ENCODE peak calls at places on chromosome 5, in eight cellular contexts. One of them, this sample, is unnamed.

GRCh38 chr5:172766287-172767104 is 4.5 kb downstream of the DUSP1 start:
- DNase-seq in H4: no peak
- DNase-seq in epithelial cell of esophagus: peak; percentile 89
- DNase-seq in stimulated activated CD8-positive, alpha-beta memory T cell treated with anti-CD3 and anti-CD28 coated beads, Interleukin-15, amount 100 ng/mL, for 4 hours: no peak
- DNase-seq in hypothalamus: peak; percentile 71
- DNase-seq in breast epithelium: peak; percentile 82
- DNase-seq in CD4-positive, CD25-positive, alpha-beta regulatory T cell: peak; percentile 54
- DNase-seq in lung microvascular endothelial cell: peak; percentile 92
- DNase-seq in this sample: peak; percentile 78

GRCh38 chr5:75050415-75050814 is 1.9 kb downstream of the GCNT4 start:
- DNase-seq in CD4-positive, CD25-positive, alpha-beta regulatory T cell: no peak
- DNase-seq in breast epithelium: no peak
- DNase-seq in hypothalamus: no peak
- DNase-seq in lung microvascular endothelial cell: no peak
- DNase-seq in H4: peak; percentile 48
- DNase-seq in epithelial cell of esophagus: peak; percentile 26
- DNase-seq in stimulated activated CD8-positive, alpha-beta memory T cell treated with anti-CD3 and anti-CD28 coated beads, Interleukin-15, amount 100 ng/mL, for 4 hours: no peak
- DNase-seq in this sample: no peak

GRCh38 chr5:124651663-124652513 is 94.6 kb downstream of the ZNF608 start:
- DNase-seq in CD4-positive, CD25-positive, alpha-beta regulatory T cell: no peak
- DNase-seq in lung microvascular endothelial cell: peak; percentile 90
- DNase-seq in epithelial cell of esophagus: peak; percentile 78
- DNase-seq in stimulated activated CD8-positive, alpha-beta memory T cell treated with anti-CD3 and anti-CD28 coated beads, Interleukin-15, amount 100 ng/mL, for 4 hours: no peak
- DNase-seq in H4: peak; percentile 73
- DNase-seq in hypothalamus: peak; percentile 79
- DNase-seq in breast epithelium: peak; percentile 71
- DNase-seq in this sample: peak; percentile 72

GRCh38 chr5:132064738-132065331 is 4.4 kb downstream of the IL3 start:
- DNase-seq in epithelial cell of esophagus: peak; percentile 73
- DNase-seq in CD4-positive, CD25-positive, alpha-beta regulatory T cell: peak; percentile 63
- DNase-seq in hypothalamus: peak; percentile 59
- DNase-seq in stimulated activated CD8-positive, alpha-beta memory T cell treated with anti-CD3 and anti-CD28 coated beads, Interleukin-15, amount 100 ng/mL, for 4 hours: peak; percentile 37
- DNase-seq in breast epithelium: peak; percentile 71
- DNase-seq in H4: peak; percentile 72
- DNase-seq in lung microvascular endothelial cell: peak; percentile 75
- DNase-seq in this sample: peak; percentile 24

GRCh38 chr5:114857951-114858401 is 311.7 kb downstream of the TRIM36 start:
- DNase-seq in lung microvascular endothelial cell: no peak
- DNase-seq in hypothalamus: peak; percentile 7
- DNase-seq in CD4-positive, CD25-positive, alpha-beta regulatory T cell: no peak
- DNase-seq in breast epithelium: no peak
- DNase-seq in stimulated activated CD8-positive, alpha-beta memory T cell treated with anti-CD3 and anti-CD28 coated beads, Interleukin-15, amount 100 ng/mL, for 4 hours: no peak
- DNase-seq in epithelial cell of esophagus: peak; percentile 1
- DNase-seq in H4: peak; percentile 93
- DNase-seq in this sample: no peak

GRCh38 chr5:112867411-112867810 is 6.3 kb downstream of the SRP19 start:
- DNase-seq in stimulated activated CD8-positive, alpha-beta memory T cell treated with anti-CD3 and anti-CD28 coated beads, Interleukin-15, amount 100 ng/mL, for 4 hours: no peak
- DNase-seq in CD4-positive, CD25-positive, alpha-beta regulatory T cell: no peak
- DNase-seq in lung microvascular endothelial cell: no peak
- DNase-seq in H4: no peak
- DNase-seq in epithelial cell of esophagus: no peak
- DNase-seq in breast epithelium: no peak
- DNase-seq in hypothalamus: no peak
- DNase-seq in this sample: no peak

GRCh38 chr5:132446621-132447020 is 44.0 kb downstream of the IRF1 start:
- DNase-seq in H4: peak; percentile 61
- DNase-seq in stimulated activated CD8-positive, alpha-beta memory T cell treated with anti-CD3 and anti-CD28 coated beads, Interleukin-15, amount 100 ng/mL, for 4 hours: no peak
- DNase-seq in breast epithelium: no peak
- DNase-seq in CD4-positive, CD25-positive, alpha-beta regulatory T cell: no peak
- DNase-seq in hypothalamus: peak; percentile 53
- DNase-seq in lung microvascular endothelial cell: peak; percentile 66
- DNase-seq in epithelial cell of esophagus: no peak
- DNase-seq in this sample: no peak

GRCh38 chr5:9121597-9121996 is 424.3 kb downstream of the SEMA5A start:
- DNase-seq in hypothalamus: no peak
- DNase-seq in H4: no peak
- DNase-seq in breast epithelium: no peak
- DNase-seq in CD4-positive, CD25-positive, alpha-beta regulatory T cell: no peak
- DNase-seq in lung microvascular endothelial cell: no peak
- DNase-seq in stimulated activated CD8-positive, alpha-beta memory T cell treated with anti-CD3 and anti-CD28 coated beads, Interleukin-15, amount 100 ng/mL, for 4 hours: no peak
- DNase-seq in epithelial cell of esophagus: no peak
- DNase-seq in this sample: no peak

GRCh38 chr5:35773936-35774335 is 82.8 kb upstream of the IL7R start:
- DNase-seq in CD4-positive, CD25-positive, alpha-beta regulatory T cell: no peak
- DNase-seq in lung microvascular endothelial cell: peak; percentile 17
- DNase-seq in H4: no peak
- DNase-seq in epithelial cell of esophagus: peak; percentile 63
- DNase-seq in stimulated activated CD8-positive, alpha-beta memory T cell treated with anti-CD3 and anti-CD28 coated beads, Interleukin-15, amount 100 ng/mL, for 4 hours: no peak
- DNase-seq in hypothalamus: no peak
- DNase-seq in breast epithelium: no peak
- DNase-seq in this sample: no peak

GRCh38 chr5:17180957-17181723 is 36.3 kb upstream of the BASP1 start:
- DNase-seq in H4: peak; percentile 81
- DNase-seq in lung microvascular endothelial cell: peak; percentile 91
- DNase-seq in breast epithelium: no peak
- DNase-seq in hypothalamus: no peak
- DNase-seq in stimulated activated CD8-positive, alpha-beta memory T cell treated with anti-CD3 and anti-CD28 coated beads, Interleukin-15, amount 100 ng/mL, for 4 hours: no peak
- DNase-seq in epithelial cell of esophagus: peak; percentile 97
- DNase-seq in CD4-positive, CD25-positive, alpha-beta regulatory T cell: no peak
- DNase-seq in this sample: no peak

GRCh38 chr5:1360861-1361260 is 16.0 kb upstream of the CLPTM1L start:
- DNase-seq in epithelial cell of esophagus: no peak
- DNase-seq in breast epithelium: no peak
- DNase-seq in stimulated activated CD8-positive, alpha-beta memory T cell treated with anti-CD3 and anti-CD28 coated beads, Interleukin-15, amount 100 ng/mL, for 4 hours: no peak
- DNase-seq in CD4-positive, CD25-positive, alpha-beta regulatory T cell: no peak
- DNase-seq in hypothalamus: no peak
- DNase-seq in H4: no peak
- DNase-seq in lung microvascular endothelial cell: no peak
- DNase-seq in this sample: no peak

GRCh38 chr5:65142511-65143011 is 339.2 kb downstream of the ADAMTS6 start:
- DNase-seq in lung microvascular endothelial cell: peak; percentile 71
- DNase-seq in H4: no peak
- DNase-seq in breast epithelium: no peak
- DNase-seq in CD4-positive, CD25-positive, alpha-beta regulatory T cell: no peak
- DNase-seq in stimulated activated CD8-positive, alpha-beta memory T cell treated with anti-CD3 and anti-CD28 coated beads, Interleukin-15, amount 100 ng/mL, for 4 hours: no peak
- DNase-seq in hypothalamus: no peak
- DNase-seq in epithelial cell of esophagus: peak; percentile 17
- DNase-seq in this sample: peak; percentile 20

GRCh38 chr5:160324885-160325284 is 12.5 kb upstream of the CCNJL start:
- DNase-seq in CD4-positive, CD25-positive, alpha-beta regulatory T cell: no peak
- DNase-seq in hypothalamus: no peak
- DNase-seq in breast epithelium: no peak
- DNase-seq in lung microvascular endothelial cell: no peak
- DNase-seq in H4: no peak
- DNase-seq in epithelial cell of esophagus: no peak
- DNase-seq in stimulated activated CD8-positive, alpha-beta memory T cell treated with anti-CD3 and anti-CD28 coated beads, Interleukin-15, amount 100 ng/mL, for 4 hours: no peak
- DNase-seq in this sample: no peak

GRCh38 chr5:68839019-68839552 is 254.7 kb upstream of the SLC30A5 start:
- DNase-seq in CD4-positive, CD25-positive, alpha-beta regulatory T cell: no peak
- DNase-seq in breast epithelium: no peak
- DNase-seq in lung microvascular endothelial cell: no peak
- DNase-seq in stimulated activated CD8-positive, alpha-beta memory T cell treated with anti-CD3 and anti-CD28 coated beads, Interleukin-15, amount 100 ng/mL, for 4 hours: no peak
- DNase-seq in epithelial cell of esophagus: peak; percentile 76
- DNase-seq in H4: no peak
- DNase-seq in hypothalamus: no peak
- DNase-seq in this sample: no peak

GRCh38 chr5:61625682-61626620 is 293.9 kb downstream of the ZSWIM6 start:
- DNase-seq in breast epithelium: peak; percentile 66
- DNase-seq in epithelial cell of esophagus: peak; percentile 44
- DNase-seq in hypothalamus: peak; percentile 81
- DNase-seq in CD4-positive, CD25-positive, alpha-beta regulatory T cell: no peak
- DNase-seq in lung microvascular endothelial cell: peak; percentile 42
- DNase-seq in stimulated activated CD8-positive, alpha-beta memory T cell treated with anti-CD3 and anti-CD28 coated beads, Interleukin-15, amount 100 ng/mL, for 4 hours: peak; percentile 5
- DNase-seq in H4: no peak
- DNase-seq in this sample: no peak

GRCh38 chr5:56128166-56128565 is 105.0 kb downstream of the ANKRD55 start:
- DNase-seq in H4: no peak
- DNase-seq in CD4-positive, CD25-positive, alpha-beta regulatory T cell: no peak
- DNase-seq in epithelial cell of esophagus: no peak
- DNase-seq in lung microvascular endothelial cell: peak; percentile 36
- DNase-seq in hypothalamus: no peak
- DNase-seq in stimulated activated CD8-positive, alpha-beta memory T cell treated with anti-CD3 and anti-CD28 coated beads, Interleukin-15, amount 100 ng/mL, for 4 hours: no peak
- DNase-seq in breast epithelium: no peak
- DNase-seq in this sample: no peak

GRCh38 chr5:18465833-18466681 is 831.8 kb downstream of the TAF11L14 start:
- DNase-seq in breast epithelium: no peak
- DNase-seq in CD4-positive, CD25-positive, alpha-beta regulatory T cell: no peak
- DNase-seq in H4: peak; percentile 81
- DNase-seq in lung microvascular endothelial cell: peak; percentile 46
- DNase-seq in hypothalamus: peak; percentile 69
- DNase-seq in stimulated activated CD8-positive, alpha-beta memory T cell treated with anti-CD3 and anti-CD28 coated beads, Interleukin-15, amount 100 ng/mL, for 4 hours: no peak
- DNase-seq in epithelial cell of esophagus: peak; percentile 75
- DNase-seq in this sample: no peak

GRCh38 chr5:109688999-109689739 is 558 bp upstream of the MAN2A1 start:
- DNase-seq in stimulated activated CD8-positive, alpha-beta memory T cell treated with anti-CD3 and anti-CD28 coated beads, Interleukin-15, amount 100 ng/mL, for 4 hours: peak; percentile 58
- DNase-seq in hypothalamus: peak; percentile 81
- DNase-seq in breast epithelium: peak; percentile 79
- DNase-seq in CD4-positive, CD25-positive, alpha-beta regulatory T cell: peak; percentile 81
- DNase-seq in epithelial cell of esophagus: peak; percentile 92
- DNase-seq in H4: peak; percentile 83
- DNase-seq in lung microvascular endothelial cell: peak; percentile 92
- DNase-seq in this sample: peak; percentile 63

GRCh38 chr5:126054593-126055347 is 368.4 kb upstream of the GRAMD2B start:
- DNase-seq in CD4-positive, CD25-positive, alpha-beta regulatory T cell: no peak
- DNase-seq in breast epithelium: no peak
- DNase-seq in lung microvascular endothelial cell: no peak
- DNase-seq in hypothalamus: no peak
- DNase-seq in epithelial cell of esophagus: no peak
- DNase-seq in H4: no peak
- DNase-seq in stimulated activated CD8-positive, alpha-beta memory T cell treated with anti-CD3 and anti-CD28 coated beads, Interleukin-15, amount 100 ng/mL, for 4 hours: no peak
- DNase-seq in this sample: no peak

GRCh38 chr5:35246928-35247644 is 16.8 kb upstream of the PRLR start:
- DNase-seq in breast epithelium: no peak
- DNase-seq in H4: peak; percentile 50
- DNase-seq in stimulated activated CD8-positive, alpha-beta memory T cell treated with anti-CD3 and anti-CD28 coated beads, Interleukin-15, amount 100 ng/mL, for 4 hours: no peak
- DNase-seq in hypothalamus: peak; percentile 53
- DNase-seq in CD4-positive, CD25-positive, alpha-beta regulatory T cell: no peak
- DNase-seq in lung microvascular endothelial cell: peak; percentile 13
- DNase-seq in epithelial cell of esophagus: no peak
- DNase-seq in this sample: no peak

GRCh38 chr5:89450149-89450538 is 567.2 kb upstream of the MEF2C start:
- DNase-seq in breast epithelium: no peak
- DNase-seq in hypothalamus: no peak
- DNase-seq in stimulated activated CD8-positive, alpha-beta memory T cell treated with anti-CD3 and anti-CD28 coated beads, Interleukin-15, amount 100 ng/mL, for 4 hours: no peak
- DNase-seq in CD4-positive, CD25-positive, alpha-beta regulatory T cell: no peak
- DNase-seq in H4: no peak
- DNase-seq in epithelial cell of esophagus: no peak
- DNase-seq in lung microvascular endothelial cell: no peak
- DNase-seq in this sample: no peak

GRCh38 chr5:16489322-16489791 is 23.8 kb upstream of the ZNF622 start:
- DNase-seq in breast epithelium: no peak
- DNase-seq in lung microvascular endothelial cell: peak; percentile 61
- DNase-seq in epithelial cell of esophagus: peak; percentile 62
- DNase-seq in H4: peak; percentile 27
- DNase-seq in CD4-positive, CD25-positive, alpha-beta regulatory T cell: peak; percentile 30
- DNase-seq in stimulated activated CD8-positive, alpha-beta memory T cell treated with anti-CD3 and anti-CD28 coated beads, Interleukin-15, amount 100 ng/mL, for 4 hours: no peak
- DNase-seq in hypothalamus: no peak
- DNase-seq in this sample: no peak

GRCh38 chr5:75446068-75446467 is 65.4 kb downstream of the CERT1 start:
- DNase-seq in CD4-positive, CD25-positive, alpha-beta regulatory T cell: no peak
- DNase-seq in lung microvascular endothelial cell: no peak
- DNase-seq in epithelial cell of esophagus: no peak
- DNase-seq in stimulated activated CD8-positive, alpha-beta memory T cell treated with anti-CD3 and anti-CD28 coated beads, Interleukin-15, amount 100 ng/mL, for 4 hours: no peak
- DNase-seq in hypothalamus: no peak
- DNase-seq in breast epithelium: no peak
- DNase-seq in H4: no peak
- DNase-seq in this sample: no peak

GRCh38 chr5:40150896-40151295 is 528.8 kb upstream of the PTGER4 start:
- DNase-seq in lung microvascular endothelial cell: no peak
- DNase-seq in stimulated activated CD8-positive, alpha-beta memory T cell treated with anti-CD3 and anti-CD28 coated beads, Interleukin-15, amount 100 ng/mL, for 4 hours: no peak
- DNase-seq in hypothalamus: no peak
- DNase-seq in breast epithelium: no peak
- DNase-seq in H4: no peak
- DNase-seq in CD4-positive, CD25-positive, alpha-beta regulatory T cell: no peak
- DNase-seq in epithelial cell of esophagus: no peak
- DNase-seq in this sample: no peak

GRCh38 chr5:200985-201384 is 9.7 kb downstream of the LRRC14B start:
- DNase-seq in CD4-positive, CD25-positive, alpha-beta regulatory T cell: no peak
- DNase-seq in hypothalamus: no peak
- DNase-seq in breast epithelium: no peak
- DNase-seq in stimulated activated CD8-positive, alpha-beta memory T cell treated with anti-CD3 and anti-CD28 coated beads, Interleukin-15, amount 100 ng/mL, for 4 hours: no peak
- DNase-seq in H4: no peak
- DNase-seq in epithelial cell of esophagus: no peak
- DNase-seq in lung microvascular endothelial cell: no peak
- DNase-seq in this sample: no peak

GRCh38 chr5:119991645-119992044 is 362.3 kb downstream of the FAM170A start:
- DNase-seq in hypothalamus: no peak
- DNase-seq in breast epithelium: no peak
- DNase-seq in epithelial cell of esophagus: no peak
- DNase-seq in stimulated activated CD8-positive, alpha-beta memory T cell treated with anti-CD3 and anti-CD28 coated beads, Interleukin-15, amount 100 ng/mL, for 4 hours: no peak
- DNase-seq in H4: no peak
- DNase-seq in CD4-positive, CD25-positive, alpha-beta regulatory T cell: no peak
- DNase-seq in lung microvascular endothelial cell: no peak
- DNase-seq in this sample: no peak

GRCh38 chr5:128213340-128213739 is 129.8 kb downstream of the SLC12A2 start:
- DNase-seq in lung microvascular endothelial cell: peak; percentile 74
- DNase-seq in stimulated activated CD8-positive, alpha-beta memory T cell treated with anti-CD3 and anti-CD28 coated beads, Interleukin-15, amount 100 ng/mL, for 4 hours: no peak
- DNase-seq in CD4-positive, CD25-positive, alpha-beta regulatory T cell: peak; percentile 33
- DNase-seq in H4: peak; percentile 76
- DNase-seq in hypothalamus: peak; percentile 42
- DNase-seq in breast epithelium: no peak
- DNase-seq in epithelial cell of esophagus: peak; percentile 77
- DNase-seq in this sample: peak; percentile 33

GRCh38 chr5:160169326-160169725 is 50.1 kb upstream of the PWWP2A start:
- DNase-seq in stimulated activated CD8-positive, alpha-beta memory T cell treated with anti-CD3 and anti-CD28 coated beads, Interleukin-15, amount 100 ng/mL, for 4 hours: no peak
- DNase-seq in epithelial cell of esophagus: peak; percentile 79
- DNase-seq in breast epithelium: no peak
- DNase-seq in hypothalamus: no peak
- DNase-seq in lung microvascular endothelial cell: peak; percentile 95
- DNase-seq in H4: no peak
- DNase-seq in CD4-positive, CD25-positive, alpha-beta regulatory T cell: no peak
- DNase-seq in this sample: peak; percentile 57

GRCh38 chr5:91378683-91379601 is 4.2 kb downstream of the ARRDC3 start:
- DNase-seq in breast epithelium: no peak
- DNase-seq in H4: no peak
- DNase-seq in lung microvascular endothelial cell: peak; percentile 20
- DNase-seq in epithelial cell of esophagus: no peak
- DNase-seq in CD4-positive, CD25-positive, alpha-beta regulatory T cell: no peak
- DNase-seq in hypothalamus: no peak
- DNase-seq in stimulated activated CD8-positive, alpha-beta memory T cell treated with anti-CD3 and anti-CD28 coated beads, Interleukin-15, amount 100 ng/mL, for 4 hours: no peak
- DNase-seq in this sample: no peak

GRCh38 chr5:79974896-79975295 is 16.2 kb downstream of the MTX3 start:
- DNase-seq in stimulated activated CD8-positive, alpha-beta memory T cell treated with anti-CD3 and anti-CD28 coated beads, Interleukin-15, amount 100 ng/mL, for 4 hours: no peak
- DNase-seq in lung microvascular endothelial cell: peak; percentile 63
- DNase-seq in breast epithelium: no peak
- DNase-seq in H4: peak; percentile 29
- DNase-seq in CD4-positive, CD25-positive, alpha-beta regulatory T cell: no peak
- DNase-seq in hypothalamus: no peak
- DNase-seq in epithelial cell of esophagus: peak; percentile 82
- DNase-seq in this sample: no peak